ENCODE peak calls at places on chromosome 9, in six cellular contexts. J, Q, Z, N, O and D are unnamed samples.

GRCh38 chr9:119963798-119964372 is 594.6 kb upstream of the BRINP1 start:
- DNase-seq in N (no peak), J (peak), Q (no peak), O (peak), Z (peak), D (no peak)

GRCh38 chr9:117305454-117305853 is 109.4 kb downstream of the ASTN2 start:
- DNase-seq in Z (no peak), N (no peak), J (no peak), Q (no peak), O (no peak), D (no peak)

GRCh38 chr9:7304596-7304995 is 495.0 kb downstream of the DMAC1 start:
- DNase-seq in Z (no peak), Q (no peak), O (no peak), J (no peak), N (no peak), D (no peak)

GRCh38 chr9:132557768-132558167 is 24.6 kb upstream of the BARHL1 start:
- DNase-seq in N (no peak), Z (no peak), Q (no peak), O (no peak), J (no peak), D (no peak)

GRCh38 chr9:69028754-69029153 is 6.8 kb upstream of the FXN start:
- DNase-seq in Z (no peak), N (peak), O (no peak), J (no peak), Q (no peak), D (no peak)

GRCh38 chr9:116860509-116861120 is 173.5 kb downstream of the TRIM32 start:
- DNase-seq in O (peak), N (peak), Z (peak), Q (peak), J (peak), D (no peak)

GRCh38 chr9:128224877-128225276 is 21.7 kb downstream of the DNM1 start:
- DNase-seq in Q (no peak), Z (no peak), O (no peak), J (no peak), N (no peak), D (no peak)

GRCh38 chr9:84694248-84694647 is 24.7 kb downstream of the NTRK2 start:
- DNase-seq in J (no peak), Z (no peak), O (no peak), Q (no peak), N (no peak), D (no peak)

GRCh38 chr9:75588808-75589207 is 301.7 kb upstream of the PCSK5 start:
- DNase-seq in N (no peak), Q (no peak), O (peak), J (no peak), Z (no peak), D (no peak)

GRCh38 chr9:96031366-96031824 is 155.9 kb downstream of the ERCC6L2 start:
- DNase-seq in N (no peak), J (peak), O (no peak), Q (peak), Z (peak), D (no peak)

GRCh38 chr9:131495726-131496292 is 6.9 kb upstream of the POMT1 start:
- DNase-seq in Q (no peak), O (no peak), J (no peak), N (no peak), Z (no peak), D (no peak)

GRCh38 chr9:83662933-83663332 is 40.0 kb downstream of the IDNK start:
- DNase-seq in Q (no peak), Z (no peak), J (no peak), O (no peak), N (no peak), D (no peak)

GRCh38 chr9:137488330-137488653 is 29.2 kb upstream of the NSMF start:
- DNase-seq in Q (no peak), J (peak), N (no peak), O (no peak), Z (no peak), D (no peak)

GRCh38 chr9:34996181-34996904 is 6.8 kb downstream of the DNAJB5 start:
- DNase-seq in O (no peak), J (no peak), Q (no peak), N (no peak), Z (no peak), D (no peak)

GRCh38 chr9:132673355-132673754 is 3.1 kb downstream of the GTF3C4 start:
- DNase-seq in O (peak), Q (no peak), J (peak), Z (peak), N (no peak), D (no peak)

GRCh38 chr9:69174645-69175487 is 789 bp downstream of the TJP2 start:
- DNase-seq in Z (peak), O (peak), N (peak), Q (no peak), J (peak), D (peak)

GRCh38 chr9:99819123-99819483 is 2.6 kb upstream of the NR4A3 start:
- DNase-seq in O (no peak), Q (no peak), N (no peak), J (no peak), Z (no peak), D (no peak)